ENCODE peak calls at places on chromosomes 6 and 20, in six cellular contexts. One of them, this sample, is unnamed.
A peak's percentile ranks its signal among the peaks of the same experiment; 100 is the strongest.

GRCh38 chr6:157594292-157594691 is 213.3 kb downstream of the ZDHHC14 start:
- DNase-seq in CD8-positive, alpha-beta T cell: no peak
- DNase-seq in heart right ventricle: no peak
- DNase-seq in PC-9: no peak
- DNase-seq in upper lobe of left lung: no peak
- DNase-seq in lower lobe of right lung: no peak
- DNase-seq in this sample: no peak

GRCh38 chr6:1504465-1504864 is 105.2 kb upstream of the FOXC1 start:
- DNase-seq in CD8-positive, alpha-beta T cell: no peak
- DNase-seq in heart right ventricle: no peak
- DNase-seq in PC-9: no peak
- DNase-seq in upper lobe of left lung: no peak
- DNase-seq in lower lobe of right lung: no peak
- DNase-seq in this sample: no peak

GRCh38 chr6:168524644-168525043 is 83.7 kb downstream of the SMOC2 start:
- DNase-seq in CD8-positive, alpha-beta T cell: no peak
- DNase-seq in heart right ventricle: no peak
- DNase-seq in PC-9: no peak
- DNase-seq in upper lobe of left lung: no peak
- DNase-seq in lower lobe of right lung: no peak
- DNase-seq in this sample: no peak

GRCh38 chr6:72553531-72554202 is 68.2 kb upstream of the KCNQ5 start:
- DNase-seq in CD8-positive, alpha-beta T cell: no peak
- DNase-seq in heart right ventricle: no peak
- DNase-seq in PC-9: no peak
- DNase-seq in upper lobe of left lung: no peak
- DNase-seq in lower lobe of right lung: no peak
- DNase-seq in this sample: no peak

GRCh38 chr6:33566182-33567084 is 13.6 kb downstream of the BAK1 start:
- DNase-seq in CD8-positive, alpha-beta T cell: no peak
- DNase-seq in heart right ventricle: no peak
- DNase-seq in PC-9: no peak
- DNase-seq in upper lobe of left lung: no peak
- DNase-seq in lower lobe of right lung: no peak
- DNase-seq in this sample: no peak

GRCh38 chr6:136920216-136920857 is 1.8 kb upstream of the SLC35D3 start:
- DNase-seq in CD8-positive, alpha-beta T cell: no peak
- DNase-seq in heart right ventricle: no peak
- DNase-seq in PC-9: no peak
- DNase-seq in upper lobe of left lung: no peak
- DNase-seq in lower lobe of right lung: no peak
- DNase-seq in this sample: no peak

GRCh38 chr6:69580696-69581095 is 216.1 kb downstream of the LMBRD1 start:
- DNase-seq in CD8-positive, alpha-beta T cell: no peak
- DNase-seq in heart right ventricle: no peak
- DNase-seq in PC-9: no peak
- DNase-seq in upper lobe of left lung: no peak
- DNase-seq in lower lobe of right lung: no peak
- DNase-seq in this sample: no peak

GRCh38 chr6:122610690-122611455 is 668 bp downstream of the PKIB start:
- DNase-seq in CD8-positive, alpha-beta T cell: no peak
- DNase-seq in heart right ventricle: peak; percentile 18
- DNase-seq in PC-9: peak; percentile 82
- DNase-seq in upper lobe of left lung: peak; percentile 54
- DNase-seq in lower lobe of right lung: peak; percentile 67
- DNase-seq in this sample: no peak

GRCh38 chr6:115544765-115545409 is 515.8 kb downstream of the FRK start:
- DNase-seq in CD8-positive, alpha-beta T cell: no peak
- DNase-seq in heart right ventricle: no peak
- DNase-seq in PC-9: no peak
- DNase-seq in upper lobe of left lung: no peak
- DNase-seq in lower lobe of right lung: no peak
- DNase-seq in this sample: no peak

GRCh38 chr20:9617940-9618339 is 103.5 kb downstream of the LAMP5 start:
- DNase-seq in CD8-positive, alpha-beta T cell: no peak
- DNase-seq in heart right ventricle: no peak
- DNase-seq in PC-9: peak; percentile 68
- DNase-seq in upper lobe of left lung: peak; percentile 51
- DNase-seq in lower lobe of right lung: no peak
- DNase-seq in this sample: no peak

GRCh38 chr20:50308166-50308512 is 117.5 kb downstream of the CEBPB start:
- DNase-seq in CD8-positive, alpha-beta T cell: no peak
- DNase-seq in heart right ventricle: no peak
- DNase-seq in PC-9: no peak
- DNase-seq in upper lobe of left lung: no peak
- DNase-seq in lower lobe of right lung: no peak
- DNase-seq in this sample: no peak

GRCh38 chr6:122399348-122400120 is at the start of gene HSF2:
- DNase-seq in CD8-positive, alpha-beta T cell: peak; percentile 87
- DNase-seq in heart right ventricle: peak; percentile 95
- DNase-seq in PC-9: peak; percentile 97
- DNase-seq in upper lobe of left lung: peak; percentile 97
- DNase-seq in lower lobe of right lung: peak; percentile 97
- DNase-seq in this sample: peak; percentile 93

GRCh38 chr6:38671885-38672467 is 31.0 kb downstream of the GLO1 start:
- DNase-seq in CD8-positive, alpha-beta T cell: no peak
- DNase-seq in heart right ventricle: no peak
- DNase-seq in PC-9: peak; percentile 42
- DNase-seq in upper lobe of left lung: no peak
- DNase-seq in lower lobe of right lung: no peak
- DNase-seq in this sample: no peak

GRCh38 chr6:16966821-16967817 is 134.7 kb upstream of the STMND1 start:
- DNase-seq in CD8-positive, alpha-beta T cell: no peak
- DNase-seq in heart right ventricle: no peak
- DNase-seq in PC-9: no peak
- DNase-seq in upper lobe of left lung: no peak
- DNase-seq in lower lobe of right lung: no peak
- DNase-seq in this sample: no peak

DNA sequence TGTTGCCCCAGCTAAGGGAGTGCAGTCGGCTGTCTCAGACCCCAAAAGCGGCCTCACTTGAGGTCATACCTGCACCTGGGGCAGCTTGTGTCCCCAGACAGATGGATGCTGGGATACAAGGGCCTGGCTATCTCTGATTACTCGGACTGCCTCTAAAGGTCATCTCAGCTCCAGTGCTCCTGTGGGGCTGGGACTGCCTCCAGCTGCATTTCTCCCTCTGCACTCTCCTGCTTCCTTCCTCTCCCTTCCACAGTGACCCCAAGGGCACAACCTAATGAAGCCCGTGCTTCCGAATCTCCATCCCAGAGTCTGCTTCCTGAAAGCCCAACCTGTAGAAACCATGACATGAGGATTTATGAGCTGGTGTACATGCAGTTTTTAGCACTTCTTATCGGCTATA is 22.8 kb upstream of the OCSTAMP start:
- DNase-seq in CD8-positive, alpha-beta T cell: no peak
- DNase-seq in heart right ventricle: no peak
- DNase-seq in PC-9: no peak
- DNase-seq in upper lobe of left lung: no peak
- DNase-seq in lower lobe of right lung: no peak
- DNase-seq in this sample: no peak
- H3K27ac ChIP-seq in CD8-positive, alpha-beta T cell: no peak overlapping the region
- H3K27ac ChIP-seq in heart right ventricle: no peak overlapping the region
- H3K27ac ChIP-seq in PC-9: no peak overlapping the region
- H3K27ac ChIP-seq in upper lobe of left lung: no peak overlapping the region
- H3K27ac ChIP-seq in lower lobe of right lung: no peak overlapping the region
- H3K27ac ChIP-seq in this sample: peak overlapping the region; percentile 97

GRCh38 chr20:3160418-3160817 is 753 bp upstream of the FASTKD5 start:
- DNase-seq in CD8-positive, alpha-beta T cell: no peak
- DNase-seq in heart right ventricle: no peak
- DNase-seq in PC-9: no peak
- DNase-seq in upper lobe of left lung: no peak
- DNase-seq in lower lobe of right lung: no peak
- DNase-seq in this sample: no peak
- H3K27ac ChIP-seq in CD8-positive, alpha-beta T cell: peak overlapping the region; percentile 66
- H3K27ac ChIP-seq in heart right ventricle: peak overlapping the region; percentile 94
- H3K27ac ChIP-seq in PC-9: no peak overlapping the region
- H3K27ac ChIP-seq in upper lobe of left lung: no peak overlapping the region
- H3K27ac ChIP-seq in lower lobe of right lung: no peak overlapping the region
- H3K27ac ChIP-seq in this sample: no peak overlapping the region

DNA sequence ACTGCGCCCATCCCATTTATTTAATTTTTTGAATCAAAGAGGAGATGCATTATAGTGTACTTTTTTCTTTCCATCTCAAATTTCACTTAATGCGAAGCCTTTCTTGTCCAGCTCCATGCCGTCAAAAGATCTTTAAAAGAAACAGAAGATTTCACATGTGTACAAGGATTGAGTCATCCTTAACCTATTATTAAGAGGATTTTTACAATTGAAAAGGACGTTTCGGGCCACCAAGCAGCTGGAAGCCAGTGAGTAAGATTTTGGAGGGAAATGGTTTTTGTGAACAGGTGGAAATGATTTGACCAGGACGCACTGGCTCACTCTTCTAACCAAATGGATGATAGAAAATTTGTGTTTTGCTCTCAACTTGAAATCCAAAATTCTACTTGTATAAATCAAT is 15.1 kb upstream of the CCDC170 start:
- DNase-seq in CD8-positive, alpha-beta T cell: no peak
- DNase-seq in heart right ventricle: no peak
- DNase-seq in PC-9: no peak
- DNase-seq in upper lobe of left lung: no peak
- DNase-seq in lower lobe of right lung: no peak
- DNase-seq in this sample: no peak
- H3K27ac ChIP-seq in CD8-positive, alpha-beta T cell: no peak overlapping the region
- H3K27ac ChIP-seq in heart right ventricle: no peak overlapping the region
- H3K27ac ChIP-seq in PC-9: no peak overlapping the region
- H3K27ac ChIP-seq in upper lobe of left lung: no peak overlapping the region
- H3K27ac ChIP-seq in lower lobe of right lung: no peak overlapping the region
- H3K27ac ChIP-seq in this sample: no peak overlapping the region

GRCh38 chr6:2850480-2851150 is 9.0 kb upstream of the SERPINB1 start:
- DNase-seq in CD8-positive, alpha-beta T cell: no peak
- DNase-seq in heart right ventricle: no peak
- DNase-seq in PC-9: no peak
- DNase-seq in upper lobe of left lung: no peak
- DNase-seq in lower lobe of right lung: no peak
- DNase-seq in this sample: no peak
- H3K27ac ChIP-seq in CD8-positive, alpha-beta T cell: no peak overlapping the region
- H3K27ac ChIP-seq in heart right ventricle: peak overlapping the region; percentile 64
- H3K27ac ChIP-seq in PC-9: peak overlapping the region; percentile 54
- H3K27ac ChIP-seq in upper lobe of left lung: peak overlapping the region; percentile 39
- H3K27ac ChIP-seq in lower lobe of right lung: peak overlapping the region; percentile 22
- H3K27ac ChIP-seq in this sample: no peak overlapping the region

This sample was measured in substantia nigra.